ENCODE peak calls at places on chromosomes 11 and 22, in ten cellular contexts. X is Caco-2; I is body of pancreas; J is lower lobe of right lung; Q is heart right ventricle; R is left ventricle myocardium inferior; W is PC-9; M is upper lobe of right lung; A is CD8-positive, alpha-beta T cell; Z is neuronal stem cell. P is an unnamed sample. For H3K9me3, the result is how much of the 10 kb centered on the place peaks cover.

GRCh38 chr22:25014896-25015755 is 62.6 kb downstream of the KIAA1671 start:
- DNase-seq in X (no peak), I (no peak), J (no peak), Q (no peak), R (no peak), W (no peak), M (no peak), A (no peak), Z (no peak), P (no peak)

GRCh38 chr11:44146931-44147330 is 51.5 kb downstream of the EXT2 start:
- DNase-seq in X (no peak), I (no peak), J (no peak), Q (no peak), R (no peak), W (no peak), M (no peak), A (no peak), Z (no peak), P (no peak)

GRCh38 chr22:39690901-39691620 is 120.5 kb downstream of the CACNA1I start:
- DNase-seq in X (no peak), I (no peak), J (no peak), Q (no peak), R (no peak), W (no peak), M (no peak), A (no peak), Z (peak), P (peak)

GRCh38 chr22:35421121-35421520 is 21.2 kb downstream of the MCM5 start:
- DNase-seq in X (no peak), I (no peak), J (no peak), Q (no peak), R (no peak), W (no peak), M (no peak), A (no peak), Z (no peak), P (peak)

GRCh38 chr11:12287374-12288211 is 89.8 kb upstream of the PARVA start:
- DNase-seq in X (peak), I (peak), J (no peak), Q (peak), R (no peak), W (peak), M (no peak), A (no peak), Z (peak), P (peak)

GRCh38 chr22:45552017-45552411 is 49.3 kb downstream of the FBLN1 start:
- DNase-seq in X (no peak), I (no peak), J (no peak), Q (no peak), R (no peak), W (no peak), M (no peak), A (no peak), Z (no peak), P (peak)

GRCh38 chr11:1772270-1773130 is 8.8 kb upstream of the CTSD start:
- DNase-seq in X (peak), I (peak), J (peak), Q (peak), R (no peak), W (peak), M (peak), A (peak), Z (peak), P (peak)

GRCh38 chr22:44431256-44431655 is 66.8 kb downstream of the RTL6 start:
- DNase-seq in X (no peak), I (no peak), J (no peak), Q (no peak), R (no peak), W (no peak), M (no peak), A (no peak), Z (no peak), P (no peak)

GRCh38 chr11:119093951-119094815 is 7.5 kb downstream of the DPAGT1 start:
- DNase-seq in X (peak), I (no peak), J (peak), Q (no peak), R (no peak), W (peak), M (peak), A (peak), Z (no peak), P (peak)

GRCh38 chr11:78350101-78350645 is 67.4 kb downstream of the GAB2 start:
- DNase-seq in X (peak), I (no peak), J (no peak), Q (peak), R (no peak), W (peak), M (no peak), A (no peak), Z (no peak), P (no peak)

GRCh38 chr11:75490221-75491181 is 35.2 kb downstream of the GDPD5 start:
- DNase-seq in X (peak), I (no peak), J (no peak), Q (no peak), R (no peak), W (peak), M (no peak), A (no peak), Z (no peak), P (no peak)

GRCh38 chr22:18114495-18114894 is 3.9 kb downstream of the TUBA8 start:
- DNase-seq in X (no peak), I (no peak), J (no peak), Q (no peak), R (no peak), W (no peak), M (no peak), A (no peak), Z (no peak), P (no peak)

GRCh38 chr11:1679881-1680280 is 17.1 kb upstream of the KRTAP5-6 start:
- DNase-seq in X (no peak), I (no peak), J (peak), Q (no peak), R (no peak), W (no peak), M (no peak), A (no peak), Z (no peak), P (no peak)

GRCh38 chr11:92413757-92414513 is 189.3 kb downstream of the FAT3 start:
- DNase-seq in X (no peak), I (no peak), J (no peak), Q (no peak), R (no peak), W (no peak), M (no peak), A (no peak), Z (no peak), P (no peak)

GRCh38 chr11:54832676-54833075 is 126.0 kb downstream of the OR4A5 start:
- DNase-seq in X (no peak), I (no peak), J (no peak), Q (no peak), R (no peak), W (no peak), M (no peak), A (no peak), Z (no peak), P (no peak)
- H3K9me3 ChIP-seq in X (under half), I (under half), J (half or more), Q (under half), R (half or more), W (under half), M (under half), A (under half), Z (under half), P (under half)

GRCh38 chr22:49690454-49690853 is 137.2 kb downstream of the BRD1 start:
- DNase-seq in X (no peak), I (no peak), J (no peak), Q (no peak), R (no peak), W (no peak), M (no peak), A (no peak), Z (no peak), P (no peak)
- H3K9me3 ChIP-seq in X (under half), I (under half), J (under half), Q (under half), R (under half), W (under half), M (under half), A (under half), Z (under half), P (under half)

GRCh38 chr11:81000334-81001100 is 1559.7 kb upstream of the TENM4 start:
- DNase-seq in X (no peak), I (no peak), J (no peak), Q (no peak), R (no peak), W (no peak), M (no peak), A (no peak), Z (no peak), P (no peak)
- H3K9me3 ChIP-seq in X (under half), I (under half), J (under half), Q (under half), R (under half), W (under half), M (under half), A (under half), Z (under half), P (under half)

GRCh38 chr22:48394787-48395620 is 1432.7 kb downstream of the BRD1 start:
- DNase-seq in X (no peak), I (no peak), J (no peak), Q (no peak), R (no peak), W (no peak), M (no peak), A (no peak), Z (no peak), P (no peak)
- H3K9me3 ChIP-seq in X (under half), I (under half), J (under half), Q (under half), R (under half), W (under half), M (under half), A (under half), Z (under half), P (under half)

GRCh38 chr11:95507794-95508193 is 276.8 kb upstream of the SESN3 start:
- DNase-seq in X (no peak), I (no peak), J (no peak), Q (no peak), R (no peak), W (no peak), M (no peak), A (no peak), Z (no peak), P (no peak)
- H3K9me3 ChIP-seq in X (under half), I (under half), J (under half), Q (under half), R (under half), W (under half), M (under half), A (under half), Z (under half), P (under half)

DNA sequence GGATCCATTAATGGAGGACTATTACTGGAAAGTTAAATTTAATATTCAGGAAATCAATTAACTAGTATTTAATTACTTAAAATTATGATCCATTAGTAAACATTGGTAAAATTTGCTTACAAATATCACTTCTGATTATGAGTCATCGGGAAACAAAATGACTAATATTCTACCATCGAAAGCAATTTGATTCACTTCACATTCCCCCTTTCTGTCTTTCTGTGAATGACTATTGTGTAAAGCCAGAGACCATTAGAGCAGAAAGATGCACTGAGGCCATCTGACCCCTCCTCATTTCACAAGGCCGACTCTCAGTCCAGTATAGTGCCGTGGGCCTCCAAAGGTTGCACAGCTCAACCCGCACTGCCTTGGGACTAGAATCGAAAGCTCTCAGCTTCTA is 619.0 kb downstream of the OPCML start:
- DNase-seq in X (no peak), I (no peak), J (no peak), Q (no peak), R (no peak), W (no peak), M (no peak), A (no peak), Z (no peak), P (no peak)
- H3K9me3 ChIP-seq in X (under half), I (under half), J (under half), Q (under half), R (under half), W (under half), M (under half), A (under half), Z (under half), P (under half)

GRCh38 chr22:11613898-11614755 is 3913.9 kb upstream of the OR11H1 start:
- DNase-seq in X (no peak), I (no peak), J (no peak), Q (no peak), R (no peak), W (no peak), M (peak), A (no peak), Z (no peak), P (no peak)

DNA sequence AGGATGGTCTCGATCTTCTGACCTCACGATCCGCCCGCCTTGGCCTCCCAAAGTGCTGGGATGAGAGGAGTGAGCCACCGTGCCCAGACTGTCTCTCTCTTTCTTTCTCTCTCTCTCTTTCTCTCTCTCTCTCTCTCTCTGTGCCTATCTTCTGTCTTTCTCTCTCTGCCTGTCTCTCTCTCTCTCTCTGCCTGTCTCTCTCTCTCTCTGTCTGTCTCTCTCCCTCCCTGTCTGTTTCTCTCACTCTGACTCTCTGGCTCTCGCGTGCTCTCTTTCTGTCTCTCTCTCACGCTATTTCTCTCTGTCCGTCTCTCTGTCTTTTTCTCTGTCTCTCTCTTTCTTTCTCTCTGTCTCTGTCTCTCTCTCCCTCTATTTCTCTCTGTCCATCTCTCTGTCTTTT is 3911.2 kb upstream of the OR11H1 start:
- DNase-seq in X (no peak), I (no peak), J (no peak), Q (no peak), R (no peak), W (no peak), M (no peak), A (no peak), Z (peak), P (no peak)
- H3K9me3 ChIP-seq in X (under half), I (under half), J (under half), Q (under half), R (half or more), W (under half), M (under half), A (under half), Z (under half), P (under half)

GRCh38 chr11:114615448-114616361 is 20.1 kb upstream of the NXPE4 start:
- DNase-seq in X (no peak), I (no peak), J (no peak), Q (no peak), R (no peak), W (no peak), M (no peak), A (no peak), Z (no peak), P (no peak)
- H3K9me3 ChIP-seq in X (under half), I (under half), J (under half), Q (under half), R (under half), W (under half), M (under half), A (under half), Z (under half), P (under half)